ENCODE peak calls at places on chromosomes 2 and 18, in six cellular contexts. One of them, this sample, is unnamed.
A peak's percentile ranks its signal among the peaks of the same experiment; 100 is the strongest.

GRCh38 chr2:62920070-62920469 is 130.6 kb upstream of the OTX1 start:
- DNase-seq in activated T-helper 1 cell treated with anti-CD3 and anti-CD28 coated beads, Interleukin-12 subunit alpha, Interleukin-12 subunit beta, Interleukin-2, Interleukin-4 antibody, amounts not matched to agents 30 ng/mL and 10 ng/mL and 1 ng/mL, durations not matched to agents 14 hours and 24 hours and 36 hours: no peak
- DNase-seq in activated effector memory CD4-positive, alpha-beta T cell treated with anti-CD3 and anti-CD28 coated beads, Interleukin-2, amount 50 U/mL, for 16 hours: no peak
- DNase-seq in NCI-H345: no peak
- DNase-seq in AG09319: no peak
- DNase-seq in nucleus accumbens: no peak
- DNase-seq in this sample: no peak

GRCh38 chr2:39370101-39370500 is 67.0 kb downstream of the MAP4K3 start:
- DNase-seq in AG09319: no peak
- DNase-seq in activated T-helper 1 cell treated with anti-CD3 and anti-CD28 coated beads, Interleukin-12 subunit alpha, Interleukin-12 subunit beta, Interleukin-2, Interleukin-4 antibody, amounts not matched to agents 30 ng/mL and 10 ng/mL and 1 ng/mL, durations not matched to agents 14 hours and 24 hours and 36 hours: no peak
- DNase-seq in activated effector memory CD4-positive, alpha-beta T cell treated with anti-CD3 and anti-CD28 coated beads, Interleukin-2, amount 50 U/mL, for 16 hours: no peak
- DNase-seq in NCI-H345: no peak
- DNase-seq in nucleus accumbens: no peak
- DNase-seq in this sample: no peak

GRCh38 chr18:61946449-61946848 is 53.6 kb upstream of the RNF152 start:
- DNase-seq in nucleus accumbens: no peak
- DNase-seq in activated effector memory CD4-positive, alpha-beta T cell treated with anti-CD3 and anti-CD28 coated beads, Interleukin-2, amount 50 U/mL, for 16 hours: no peak
- DNase-seq in NCI-H345: no peak
- DNase-seq in AG09319: no peak
- DNase-seq in activated T-helper 1 cell treated with anti-CD3 and anti-CD28 coated beads, Interleukin-12 subunit alpha, Interleukin-12 subunit beta, Interleukin-2, Interleukin-4 antibody, amounts not matched to agents 30 ng/mL and 10 ng/mL and 1 ng/mL, durations not matched to agents 14 hours and 24 hours and 36 hours: no peak
- DNase-seq in this sample: no peak

GRCh38 chr18:66792466-66792865 is 188.6 kb upstream of the CDH19 start:
- DNase-seq in activated effector memory CD4-positive, alpha-beta T cell treated with anti-CD3 and anti-CD28 coated beads, Interleukin-2, amount 50 U/mL, for 16 hours: no peak
- DNase-seq in AG09319: no peak
- DNase-seq in activated T-helper 1 cell treated with anti-CD3 and anti-CD28 coated beads, Interleukin-12 subunit alpha, Interleukin-12 subunit beta, Interleukin-2, Interleukin-4 antibody, amounts not matched to agents 30 ng/mL and 10 ng/mL and 1 ng/mL, durations not matched to agents 14 hours and 24 hours and 36 hours: no peak
- DNase-seq in NCI-H345: no peak
- DNase-seq in nucleus accumbens: no peak
- DNase-seq in this sample: no peak

GRCh38 chr2:113219889-113220641 is 46.3 kb downstream of the PSD4 start:
- DNase-seq in NCI-H345: peak; percentile 30
- DNase-seq in activated T-helper 1 cell treated with anti-CD3 and anti-CD28 coated beads, Interleukin-12 subunit alpha, Interleukin-12 subunit beta, Interleukin-2, Interleukin-4 antibody, amounts not matched to agents 30 ng/mL and 10 ng/mL and 1 ng/mL, durations not matched to agents 14 hours and 24 hours and 36 hours: no peak
- DNase-seq in AG09319: no peak
- DNase-seq in activated effector memory CD4-positive, alpha-beta T cell treated with anti-CD3 and anti-CD28 coated beads, Interleukin-2, amount 50 U/mL, for 16 hours: no peak
- DNase-seq in nucleus accumbens: no peak
- DNase-seq in this sample: no peak

GRCh38 chr2:164151518-164151917 is 415.7 kb upstream of the FIGN start:
- DNase-seq in AG09319: peak; percentile 3
- DNase-seq in nucleus accumbens: no peak
- DNase-seq in NCI-H345: no peak
- DNase-seq in activated effector memory CD4-positive, alpha-beta T cell treated with anti-CD3 and anti-CD28 coated beads, Interleukin-2, amount 50 U/mL, for 16 hours: no peak
- DNase-seq in activated T-helper 1 cell treated with anti-CD3 and anti-CD28 coated beads, Interleukin-12 subunit alpha, Interleukin-12 subunit beta, Interleukin-2, Interleukin-4 antibody, amounts not matched to agents 30 ng/mL and 10 ng/mL and 1 ng/mL, durations not matched to agents 14 hours and 24 hours and 36 hours: no peak
- DNase-seq in this sample: no peak

GRCh38 chr2:232892221-232892620 is 22.2 kb downstream of the SNORC start:
- DNase-seq in activated T-helper 1 cell treated with anti-CD3 and anti-CD28 coated beads, Interleukin-12 subunit alpha, Interleukin-12 subunit beta, Interleukin-2, Interleukin-4 antibody, amounts not matched to agents 30 ng/mL and 10 ng/mL and 1 ng/mL, durations not matched to agents 14 hours and 24 hours and 36 hours: no peak
- DNase-seq in NCI-H345: no peak
- DNase-seq in activated effector memory CD4-positive, alpha-beta T cell treated with anti-CD3 and anti-CD28 coated beads, Interleukin-2, amount 50 U/mL, for 16 hours: no peak
- DNase-seq in AG09319: no peak
- DNase-seq in nucleus accumbens: no peak
- DNase-seq in this sample: no peak

GRCh38 chr18:567119-567518 is 13.1 kb upstream of the CETN1 start:
- DNase-seq in nucleus accumbens: no peak
- DNase-seq in activated T-helper 1 cell treated with anti-CD3 and anti-CD28 coated beads, Interleukin-12 subunit alpha, Interleukin-12 subunit beta, Interleukin-2, Interleukin-4 antibody, amounts not matched to agents 30 ng/mL and 10 ng/mL and 1 ng/mL, durations not matched to agents 14 hours and 24 hours and 36 hours: no peak
- DNase-seq in AG09319: no peak
- DNase-seq in activated effector memory CD4-positive, alpha-beta T cell treated with anti-CD3 and anti-CD28 coated beads, Interleukin-2, amount 50 U/mL, for 16 hours: no peak
- DNase-seq in NCI-H345: no peak
- DNase-seq in this sample: no peak